ENCODE peak calls at places on chromosomes 5 and 9, in eight cellular contexts. M is endothelial cell, R is foreskin fibroblast, X is T-cell, C is activated T-cell treated with anti-CD3 and anti-CD28 coated beads for 4 hours, I is HFFc6, H is stomach, J is natural killer cell. E is an unnamed sample.

GRCh38 chr5:113067635-113068344 is 91.2 kb downstream of the DCP2 start:
- DNase-seq in J (no peak), H (no peak), C (no peak), X (no peak), M (no peak), R (peak; percentile 50), I (no peak), E (no peak)

GRCh38 chr9:13431137-13431536 is 151.6 kb upstream of the MPDZ start:
- DNase-seq in C (no peak), X (no peak), M (no peak), J (no peak), H (no peak), I (no peak), R (no peak), E (no peak)

GRCh38 chr9:14238518-14238917 is 75.4 kb downstream of the NFIB start:
- DNase-seq in I (no peak), M (peak; percentile 46), J (no peak), H (no peak), R (no peak), C (no peak), X (no peak), E (peak; percentile 34)

GRCh38 chr5:78803386-78803785 is 154.8 kb upstream of the LHFPL2 start:
- DNase-seq in C (no peak), I (no peak), M (no peak), H (no peak), R (peak; percentile 39), J (no peak), X (no peak), E (no peak)

GRCh38 chr5:112379541-112380325 is 39.3 kb downstream of the EPB41L4A start:
- DNase-seq in R (no peak), X (no peak), I (no peak), M (no peak), H (no peak), J (no peak), C (no peak), E (no peak)

GRCh38 chr9:1018121-1018520 is 32.0 kb upstream of the DMRT2 start:
- DNase-seq in M (peak; percentile 58), R (no peak), H (no peak), J (no peak), I (peak; percentile 15), C (no peak), X (peak; percentile 17), E (no peak)

GRCh38 chr5:139439013-139439903 is at the start of gene DNAJC18:
- DNase-seq in I (peak; percentile 81), M (peak; percentile 87), R (peak; percentile 88), C (peak; percentile 88), J (peak; percentile 78), X (peak; percentile 92), H (peak; percentile 93), E (peak; percentile 77)

GRCh38 chr5:31153523-31153922 is 40.0 kb upstream of the CDH6 start:
- DNase-seq in C (no peak), I (no peak), X (no peak), M (no peak), J (no peak), R (no peak), H (no peak), E (no peak)

GRCh38 chr5:152542741-152543140 is 137.7 kb upstream of the NMUR2 start:
- DNase-seq in C (no peak), X (no peak), J (no peak), M (peak; percentile 61), I (peak; percentile 2), H (no peak), R (peak; percentile 1), E (peak; percentile 12)

GRCh38 chr9:123894822-123895221 is 35.1 kb downstream of the DENND1A start:
- DNase-seq in H (no peak), X (no peak), I (no peak), M (no peak), R (no peak), J (no peak), C (no peak), E (no peak)